ENCODE peak calls at places on chromosomes 6 and 20, in eight cellular contexts. G, V, Q, F, P, T, W and Z are unnamed samples. For H3K4me1, the result is how much of the 10 kb centered on the place peaks cover.

GRCh38 chr20:34915749-34916455 is 39.5 kb downstream of the ACSS2 start:
- DNase-seq in G (no peak), V (no peak), Q (no peak), F (no peak), P (no peak), T (no peak), W (no peak), Z (no peak)

GRCh38 chr6:143140767-143141166 is 80.1 kb downstream of the AIG1 start:
- DNase-seq in G (no peak), V (no peak), Q (no peak), F (no peak), P (no peak), T (no peak), W (no peak), Z (no peak)

GRCh38 chr6:140490086-140490485 is 1115.6 kb upstream of the CITED2 start:
- DNase-seq in G (no peak), V (no peak), Q (no peak), F (no peak), P (no peak), T (no peak), W (no peak), Z (no peak)

GRCh38 chr6:124770131-124770530 is 192.1 kb upstream of the RNF217 start:
- DNase-seq in G (no peak), V (no peak), Q (no peak), F (no peak), P (no peak), T (no peak), W (no peak), Z (no peak)

GRCh38 chr20:63273635-63274380 is 1.2 kb downstream of the ARFGAP1 start:
- DNase-seq in G (no peak), V (peak), Q (no peak), F (no peak), P (no peak), T (no peak), W (peak), Z (no peak)

GRCh38 chr6:128848169-128848935 is 34.6 kb upstream of the LAMA2 start:
- DNase-seq in G (no peak), V (no peak), Q (no peak), F (peak), P (no peak), T (no peak), W (no peak), Z (no peak)

GRCh38 chr6:30196376-30196775 is 16.8 kb downstream of the TRIM26 start:
- DNase-seq in G (no peak), V (no peak), Q (no peak), F (no peak), P (no peak), T (no peak), W (no peak), Z (no peak)

GRCh38 chr20:51378171-51378928 is 164.2 kb downstream of the NFATC2 start:
- DNase-seq in G (peak), V (peak), Q (no peak), F (peak), P (no peak), T (no peak), W (no peak), Z (no peak)

GRCh38 chr6:105867280-105867679 is 218.9 kb upstream of the PRDM1 start:
- DNase-seq in G (no peak), V (no peak), Q (peak), F (no peak), P (no peak), T (no peak), W (no peak), Z (no peak)

GRCh38 chr6:157241411-157241979 is 81.8 kb downstream of the TMEM242 start:
- DNase-seq in G (no peak), V (no peak), Q (no peak), F (no peak), P (peak), T (peak), W (no peak), Z (peak)

GRCh38 chr6:113095836-113096235 is 748.7 kb downstream of the RFPL4B start:
- DNase-seq in G (no peak), V (no peak), Q (no peak), F (no peak), P (no peak), T (no peak), W (no peak), Z (no peak)

GRCh38 chr20:34389206-34389953 is 26.3 kb downstream of the ITCH start:
- DNase-seq in G (no peak), V (no peak), Q (no peak), F (no peak), P (no peak), T (no peak), W (no peak), Z (no peak)

GRCh38 chr6:5989141-5989723 is 17.5 kb downstream of the NRN1 start:
- DNase-seq in G (no peak), V (no peak), Q (peak), F (no peak), P (no peak), T (no peak), W (no peak), Z (no peak)

GRCh38 chr6:17673543-17674254 is 33.0 kb downstream of the NUP153 start:
- DNase-seq in G (no peak), V (no peak), Q (no peak), F (no peak), P (no peak), T (no peak), W (no peak), Z (no peak)

GRCh38 chr6:88653936-88654335 is 309.5 kb downstream of the RNGTT start:
- DNase-seq in G (no peak), V (no peak), Q (no peak), F (no peak), P (no peak), T (no peak), W (no peak), Z (no peak)

GRCh38 chr20:37521091-37521771 is at the start of gene NNAT:
- DNase-seq in G (no peak), V (no peak), Q (no peak), F (no peak), P (no peak), T (peak), W (no peak), Z (no peak)

GRCh38 chr6:81999826-82000225 is 247.3 kb upstream of the TENT5A start:
- DNase-seq in G (no peak), V (no peak), Q (no peak), F (no peak), P (no peak), T (no peak), W (no peak), Z (no peak)

GRCh38 chr6:36906539-36906938 is 20.8 kb downstream of the C6orf89 start:
- DNase-seq in G (no peak), V (no peak), Q (peak), F (no peak), P (peak), T (peak), W (no peak), Z (peak)

GRCh38 chr6:116941727-116942126 is 64.7 kb downstream of the RFX6 start:
- DNase-seq in G (no peak), V (no peak), Q (no peak), F (peak), P (no peak), T (no peak), W (no peak), Z (no peak)

GRCh38 chr20:47360207-47360488 is 3.6 kb upstream of the ZMYND8 start:
- DNase-seq in G (peak), V (no peak), Q (peak), F (no peak), P (peak), T (peak), W (peak), Z (peak)

GRCh38 chr6:25142506-25142905 is 136.7 kb upstream of the CARMIL1 start:
- DNase-seq in G (no peak), V (no peak), Q (no peak), F (no peak), P (no peak), T (no peak), W (no peak), Z (no peak)

GRCh38 chr20:24339179-24339578 is 130.2 kb upstream of the SYNDIG1 start:
- DNase-seq in G (no peak), V (no peak), Q (no peak), F (no peak), P (no peak), T (no peak), W (no peak), Z (no peak)

GRCh38 chr6:37535701-37536461 is 36.2 kb upstream of the CCDC167 start:
- DNase-seq in G (no peak), V (peak), Q (no peak), F (peak), P (no peak), T (peak), W (no peak), Z (peak)

GRCh38 chr20:58651548-58651822 is 402 bp downstream of the STX16 start:
- DNase-seq in G (no peak), V (no peak), Q (no peak), F (peak), P (no peak), T (no peak), W (peak), Z (no peak)

GRCh38 chr6:21909321-21909720 is 315.8 kb downstream of the SOX4 start:
- DNase-seq in G (no peak), V (no peak), Q (no peak), F (no peak), P (no peak), T (no peak), W (no peak), Z (no peak)

GRCh38 chr6:149862901-149863595 is 1.1 kb downstream of the LRP11 start:
- DNase-seq in G (peak), V (peak), Q (peak), F (peak), P (peak), T (peak), W (peak), Z (peak)

GRCh38 chr6:144739873-144740272 is 454.7 kb downstream of the UTRN start:
- DNase-seq in G (no peak), V (no peak), Q (no peak), F (no peak), P (no peak), T (no peak), W (no peak), Z (no peak)

GRCh38 chr20:55142932-55143331 is 667.5 kb downstream of the DOK5 start:
- DNase-seq in G (no peak), V (no peak), Q (no peak), F (no peak), P (no peak), T (no peak), W (no peak), Z (no peak)

GRCh38 chr6:157669747-157670216 is 153.3 kb upstream of the SNX9 start:
- DNase-seq in G (peak), V (no peak), Q (peak), F (peak), P (peak), T (peak), W (peak), Z (peak)

GRCh38 chr6:35008858-35009257 is 119.8 kb downstream of the ANKS1A start:
- DNase-seq in G (no peak), V (no peak), Q (no peak), F (no peak), P (no peak), T (no peak), W (no peak), Z (no peak)

GRCh38 chr6:14431375-14432330 is 314.1 kb downstream of the CD83 start:
- DNase-seq in G (no peak), V (no peak), Q (no peak), F (no peak), P (no peak), T (no peak), W (no peak), Z (no peak)

GRCh38 chr6:155795173-155795796 is 339.6 kb upstream of the NOX3 start:
- DNase-seq in G (no peak), V (no peak), Q (no peak), F (no peak), P (no peak), T (no peak), W (no peak), Z (no peak)

GRCh38 chr6:125858427-125859320 is 67.9 kb downstream of the NCOA7 start:
- DNase-seq in G (peak), V (peak), Q (peak), F (peak), P (peak), T (peak), W (peak), Z (peak)

GRCh38 chr6:131027326-131027725 is 35.7 kb downstream of the EPB41L2 start:
- DNase-seq in G (no peak), V (no peak), Q (no peak), F (no peak), P (no peak), T (no peak), W (no peak), Z (no peak)

GRCh38 chr20:60851826-60852704 is 400.0 kb upstream of the CDH4 start:
- DNase-seq in G (no peak), V (peak), Q (no peak), F (peak), P (no peak), T (no peak), W (peak), Z (no peak)

GRCh38 chr6:122878809-122879208 is 89.8 kb downstream of the SMPDL3A start:
- DNase-seq in G (no peak), V (no peak), Q (no peak), F (no peak), P (no peak), T (no peak), W (no peak), Z (no peak)

GRCh38 chr6:49553353-49553752 is 2.9 kb downstream of the C6orf141 start:
- DNase-seq in G (no peak), V (no peak), Q (no peak), F (no peak), P (no peak), T (no peak), W (no peak), Z (no peak)

GRCh38 chr6:43635387-43636311 is at the start of gene MAD2L1BP:
- DNase-seq in G (peak), V (peak), Q (peak), F (peak), P (peak), T (peak), W (peak), Z (peak)

GRCh38 chr6:6951355-6951754 is 156.4 kb upstream of the RREB1 start:
- DNase-seq in G (no peak), V (no peak), Q (no peak), F (no peak), P (no peak), T (no peak), W (no peak), Z (no peak)

GRCh38 chr6:52552278-52552643 is 24.6 kb downstream of the TRAM2 start:
- DNase-seq in G (no peak), V (no peak), Q (no peak), F (no peak), P (no peak), T (no peak), W (no peak), Z (no peak)
- TF ChIP-seq POLR2AphosphoS5 in G (no peak), V (no peak), Q (no peak), F (no peak), P (no peak), T (no peak), W (no peak), Z (no peak)

GRCh38 chr20:4061989-4062388 is 46.6 kb upstream of the RNF24 start:
- DNase-seq in G (no peak), V (no peak), Q (no peak), F (no peak), P (no peak), T (no peak), W (no peak), Z (no peak)
- H3K4me1 ChIP-seq in G (under half), V (under half), Q (half or more), F (under half), P (under half), T (under half), W (under half), Z (under half)

GRCh38 chr6:162733489-162733888 is 5.7 kb downstream of the PACRG start:
- DNase-seq in G (no peak), V (no peak), Q (no peak), F (peak), P (no peak), T (no peak), W (no peak), Z (no peak)

DNA sequence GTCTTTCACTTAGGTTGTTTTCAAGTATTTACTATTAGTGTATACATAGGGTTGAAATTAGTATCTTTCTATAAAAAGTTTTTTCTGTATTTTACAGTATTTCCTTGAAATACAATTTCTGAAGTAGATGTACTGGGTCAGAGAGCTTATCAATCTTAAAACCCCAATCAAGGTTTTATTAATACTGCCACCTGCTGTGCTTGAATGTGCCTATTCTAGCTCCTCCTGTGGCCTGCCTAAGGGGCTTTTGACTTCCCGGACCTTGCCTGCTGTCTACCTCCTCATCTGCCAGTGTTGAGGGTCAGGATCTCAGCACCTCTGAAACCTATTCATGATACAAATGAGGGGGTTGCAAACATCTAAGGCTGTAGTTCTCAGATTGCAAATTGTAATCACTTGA is 9.2 kb downstream of the PACRG start:
- DNase-seq in G (no peak), V (no peak), Q (no peak), F (no peak), P (no peak), T (no peak), W (no peak), Z (no peak)
- TF ChIP-seq CTCF in G (no peak), V (no peak), Q (peak), F (no peak), P (no peak), T (peak), W (peak), Z (peak)

GRCh38 chr20:38649275-38649891 is 47.8 kb downstream of the ARHGAP40 start:
- DNase-seq in G (no peak), V (peak), Q (no peak), F (peak), P (no peak), T (no peak), W (peak), Z (no peak)

GRCh38 chr20:38642498-38642897 is 40.9 kb downstream of the ARHGAP40 start:
- DNase-seq in G (no peak), V (no peak), Q (no peak), F (no peak), P (no peak), T (no peak), W (no peak), Z (no peak)

GRCh38 chr20:38645318-38645717 is 43.7 kb downstream of the ARHGAP40 start:
- DNase-seq in G (no peak), V (no peak), Q (no peak), F (no peak), P (no peak), T (no peak), W (no peak), Z (no peak)

GRCh38 chr20:38644588-38644987 is 43.0 kb downstream of the ARHGAP40 start:
- DNase-seq in G (no peak), V (no peak), Q (no peak), F (no peak), P (no peak), T (no peak), W (no peak), Z (no peak)

DNA sequence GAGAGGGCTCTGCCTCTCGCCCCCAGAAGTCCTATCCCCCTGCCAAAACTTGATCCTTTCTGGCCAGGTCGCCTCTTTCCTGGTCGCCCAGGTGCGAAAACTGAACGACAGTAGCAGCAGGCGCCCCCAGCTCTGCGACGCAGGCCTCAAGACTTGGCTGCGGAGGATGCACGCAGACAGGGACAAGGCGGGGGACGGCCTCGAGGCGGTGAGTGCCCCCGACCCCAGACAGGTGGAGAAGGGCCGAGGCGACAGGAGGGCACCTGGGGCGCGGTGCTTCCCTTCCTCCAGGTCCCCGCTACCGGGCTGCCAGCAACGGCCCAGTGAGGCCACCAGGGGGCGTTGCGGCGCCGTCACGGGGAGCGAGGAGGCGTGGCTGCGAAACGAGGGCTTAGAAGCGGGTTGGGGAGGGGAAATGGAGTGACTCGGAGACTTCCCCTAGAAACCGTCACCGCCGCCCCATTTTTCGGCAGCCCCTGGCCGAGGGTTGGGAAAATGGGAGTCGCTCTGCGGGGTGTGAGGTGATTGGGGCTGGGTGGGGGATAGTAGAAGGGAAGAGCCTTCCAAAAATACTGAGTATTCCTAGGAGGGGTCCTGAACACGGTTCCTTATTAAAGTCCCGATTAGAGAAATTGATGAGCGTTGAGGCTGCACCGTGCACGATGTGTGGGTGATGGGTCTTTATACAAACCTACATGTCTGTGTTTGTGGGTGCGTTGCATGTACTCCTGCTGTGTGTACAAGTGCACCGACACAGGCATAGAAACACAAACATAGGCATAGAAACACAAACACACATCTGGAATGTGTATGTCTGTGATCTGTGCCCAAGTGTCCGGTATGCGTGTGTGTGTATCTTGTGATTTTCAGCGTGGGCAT is 44.6 kb downstream of the ARHGAP40 start:
- DNase-seq in G (peak), V (peak), Q (peak), F (peak), P (peak), T (peak), W (peak), Z (peak)
- TF ChIP-seq POLR2AphosphoS5 in G (no peak), V (no peak), Q (no peak), F (no peak), P (no peak), T (no peak), W (no peak), Z (peak)

GRCh38 chr6:16483315-16483875 is 245.0 kb downstream of the GMPR start:
- DNase-seq in G (no peak), V (no peak), Q (no peak), F (no peak), P (no peak), T (no peak), W (no peak), Z (no peak)
- H3K4me1 ChIP-seq in G (under half), V (under half), Q (under half), F (under half), P (under half), T (under half), W (under half), Z (under half)

GRCh38 chr6:87407896-87408720 is at the start of gene CFAP206:
- DNase-seq in G (peak), V (peak), Q (peak), F (peak), P (peak), T (peak), W (peak), Z (peak)
- TF ChIP-seq CTCF in G (no peak), V (no peak), Q (peak), F (no peak), P (no peak), T (peak), W (peak), Z (peak)